ENCODE peak calls at places on chromosome 7, in eight cellular contexts. I is hepatocyte; D is AG04450; G is CD4-positive, alpha-beta T cell; Y is A549; B is keratinocyte; F is left ventricle myocardium inferior; S is adrenal gland. T is an unnamed sample. For H3K9me3, the result is how much of the 10 kb centered on the place peaks cover.

GRCh38 chr7:28008171-28008570 is 172.4 kb downstream of the JAZF1 start:
- DNase-seq in I (no peak), D (no peak), G (no peak), Y (no peak), B (no peak), F (no peak), S (no peak), T (no peak)

GRCh38 chr7:36370046-36370445 is 19.6 kb upstream of the ANLN start:
- DNase-seq in I (no peak), D (no peak), G (no peak), Y (no peak), B (no peak), F (no peak), S (no peak), T (no peak)

GRCh38 chr7:130298927-130299326 is 6.0 kb downstream of the CPA4 start:
- DNase-seq in I (no peak), D (no peak), G (no peak), Y (no peak), B (no peak), F (no peak), S (no peak), T (no peak)

GRCh38 chr7:156038345-156038744 is 226.1 kb upstream of the SHH start:
- DNase-seq in I (no peak), D (no peak), G (no peak), Y (no peak), B (no peak), F (no peak), S (no peak), T (no peak)

GRCh38 chr7:46871516-46871915 is 710.4 kb downstream of the TNS3 start:
- DNase-seq in I (no peak), D (no peak), G (no peak), Y (no peak), B (no peak), F (no peak), S (peak), T (no peak)

GRCh38 chr7:20647908-20648776 is 32.7 kb downstream of the ABCB5 start:
- DNase-seq in I (peak), D (no peak), G (no peak), Y (peak), B (no peak), F (no peak), S (no peak), T (no peak)

GRCh38 chr7:66333443-66333842 is 128.3 kb downstream of the TPST1 start:
- DNase-seq in I (no peak), D (no peak), G (no peak), Y (no peak), B (no peak), F (no peak), S (no peak), T (no peak)

GRCh38 chr7:102122026-102122425 is 164.6 kb upstream of the SH2B2 start:
- DNase-seq in I (peak), D (no peak), G (no peak), Y (peak), B (no peak), F (no peak), S (no peak), T (no peak)

GRCh38 chr7:138008588-138009349 is 6.9 kb upstream of the CREB3L2 start:
- DNase-seq in I (peak), D (no peak), G (peak), Y (peak), B (no peak), F (no peak), S (no peak), T (peak)

GRCh38 chr7:77439572-77439971 is 23.4 kb upstream of the GSAP start:
- DNase-seq in I (peak), D (no peak), G (no peak), Y (peak), B (no peak), F (peak), S (peak), T (no peak)

GRCh38 chr7:144001543-144001942 is 1.4 kb downstream of the OR6B1 start:
- DNase-seq in I (no peak), D (no peak), G (no peak), Y (no peak), B (no peak), F (no peak), S (no peak), T (no peak)

GRCh38 chr7:55260171-55260570 is 105.0 kb upstream of the LANCL2 start:
- DNase-seq in I (no peak), D (no peak), G (no peak), Y (no peak), B (no peak), F (no peak), S (no peak), T (no peak)

GRCh38 chr7:55592492-55592891 is 20.2 kb upstream of the VOPP1 start:
- DNase-seq in I (no peak), D (no peak), G (no peak), Y (no peak), B (no peak), F (no peak), S (no peak), T (no peak)

GRCh38 chr7:42262907-42263466 is 26.0 kb upstream of the GLI3 start:
- DNase-seq in I (peak), D (peak), G (no peak), Y (no peak), B (no peak), F (peak), S (no peak), T (no peak)

GRCh38 chr7:129783097-129783919 is 169.5 kb downstream of the UBE2H start:
- DNase-seq in I (no peak), D (no peak), G (no peak), Y (no peak), B (no peak), F (no peak), S (no peak), T (no peak)

GRCh38 chr7:26250239-26250638 is 41.4 kb upstream of the SNX10 start:
- DNase-seq in I (no peak), D (no peak), G (no peak), Y (no peak), B (no peak), F (no peak), S (no peak), T (no peak)

GRCh38 chr7:123748171-123748733 is 551 bp downstream of the WASL start:
- DNase-seq in I (peak), D (no peak), G (peak), Y (peak), B (no peak), F (peak), S (peak), T (peak)

GRCh38 chr7:38909870-38910269 is 879 bp upstream of the VPS41 start:
- DNase-seq in I (no peak), D (no peak), G (no peak), Y (no peak), B (no peak), F (no peak), S (no peak), T (no peak)
- TF ChIP-seq CTCF in I (no peak), D (no peak), G (no peak), Y (no peak), B (peak), F (no peak), S (no peak), T (no peak)

DNA sequence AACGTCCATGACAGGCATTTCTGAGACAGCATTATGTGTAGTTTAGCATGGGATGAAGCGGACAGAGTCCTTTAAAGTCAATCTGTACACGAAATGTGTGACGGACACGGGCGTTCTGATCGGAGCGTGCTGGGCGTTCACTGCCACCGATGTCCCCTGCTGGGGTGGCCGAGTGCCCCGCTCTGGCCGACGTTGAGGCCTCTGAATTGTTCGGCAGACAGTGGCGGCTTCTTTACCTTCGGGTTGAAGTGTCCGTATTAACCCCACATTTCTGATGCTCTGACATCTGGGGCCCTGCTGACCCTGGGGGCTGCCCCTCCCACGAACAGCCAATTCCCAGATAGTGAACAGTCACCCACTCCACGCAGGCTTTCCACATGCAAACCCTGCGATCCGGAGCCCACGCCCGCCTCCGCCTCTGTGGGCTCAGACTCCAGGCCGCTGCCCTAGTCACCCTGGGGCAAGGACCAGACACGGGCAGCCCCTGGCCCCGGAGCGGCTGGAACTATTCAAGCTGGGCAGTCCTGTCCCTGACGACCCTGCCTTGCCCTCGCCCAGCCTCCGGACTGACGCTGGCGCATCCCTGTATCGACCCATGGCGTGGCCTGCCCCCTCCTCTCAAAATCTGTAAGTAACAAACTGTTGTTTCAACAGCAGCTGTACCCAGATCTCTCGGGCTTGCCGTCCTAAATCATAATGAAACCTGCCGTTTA is 445.7 kb downstream of the PTPRN2 start:
- DNase-seq in I (no peak), D (no peak), G (no peak), Y (no peak), B (no peak), F (no peak), S (no peak), T (no peak)
- H3K9me3 ChIP-seq in I (under half), D (half or more), G (under half), Y (under half), B (under half), F (under half), S (under half), T (under half)

GRCh38 chr7:157439149-157439548 is 102.3 kb downstream of the DNAJB6 start:
- DNase-seq in I (no peak), D (no peak), G (no peak), Y (no peak), B (no peak), F (no peak), S (no peak), T (no peak)

GRCh38 chr7:157438121-157439025 is 101.6 kb downstream of the DNAJB6 start:
- DNase-seq in I (no peak), D (no peak), G (no peak), Y (no peak), B (no peak), F (no peak), S (no peak), T (no peak)

GRCh38 chr7:157436076-157436475 is 99.3 kb downstream of the DNAJB6 start:
- DNase-seq in I (no peak), D (no peak), G (no peak), Y (no peak), B (no peak), F (no peak), S (no peak), T (no peak)

GRCh38 chr7:157436763-157437480 is 100.1 kb downstream of the DNAJB6 start:
- DNase-seq in I (no peak), D (no peak), G (no peak), Y (no peak), B (no peak), F (no peak), S (no peak), T (no peak)

GRCh38 chr7:157437519-157438061 is 100.8 kb downstream of the DNAJB6 start:
- DNase-seq in I (no peak), D (no peak), G (no peak), Y (no peak), B (no peak), F (no peak), S (no peak), T (no peak)
- TF ChIP-seq CTCF in I (no peak), D (no peak), G (no peak), Y (no peak), B (no peak), F (no peak), S (no peak), T (no peak)

GRCh38 chr7:98651760-98652159 is 34.7 kb downstream of the NPTX2 start:
- DNase-seq in I (no peak), D (no peak), G (no peak), Y (no peak), B (no peak), F (no peak), S (peak), T (no peak)
- H3K9me3 ChIP-seq in I (under half), D (under half), G (under half), Y (under half), B (under half), F (under half), S (under half), T (under half)

DNA sequence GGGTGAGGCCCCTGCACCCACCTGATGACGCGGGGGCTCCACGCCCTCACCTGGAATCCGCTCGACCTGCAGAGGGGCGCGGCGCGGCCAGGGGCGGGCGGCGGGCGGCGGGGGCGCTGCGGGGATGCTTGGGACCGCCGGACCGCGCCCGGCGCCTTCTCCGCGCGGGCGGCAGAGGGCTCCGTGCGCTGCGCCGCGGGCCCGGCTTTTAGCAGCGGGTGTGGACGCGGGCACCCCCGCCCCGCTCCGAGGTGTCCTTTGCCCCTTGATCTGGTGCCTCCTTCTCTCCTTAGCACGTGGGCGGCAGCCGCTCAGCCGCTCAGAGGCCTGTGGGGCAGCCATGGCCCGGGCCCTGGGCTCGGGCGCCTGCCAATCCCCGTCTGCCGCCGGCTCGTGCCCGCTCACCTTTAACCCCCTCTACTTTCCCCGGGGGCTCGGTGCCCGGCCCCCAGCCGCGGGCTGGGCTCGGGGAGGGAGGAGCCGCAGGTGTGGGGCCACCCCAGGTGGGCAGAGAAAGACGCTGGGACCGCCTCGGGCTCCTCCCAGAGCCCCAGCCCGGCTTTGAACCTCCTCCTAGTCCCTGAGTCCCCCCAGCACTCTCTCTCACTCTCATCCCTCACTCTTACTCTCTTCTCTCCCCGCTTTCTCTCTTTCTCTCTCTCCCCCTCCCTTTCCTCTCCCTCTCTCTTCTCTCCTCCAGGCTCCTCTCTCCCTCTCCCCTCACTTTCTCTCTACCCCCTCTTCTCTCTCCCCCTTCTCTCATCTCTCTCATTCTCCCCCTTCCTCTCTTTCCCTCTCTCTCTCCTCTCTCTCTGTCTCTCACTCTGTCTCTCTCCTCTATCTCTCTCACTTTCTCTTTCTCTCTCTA is 19.7 kb upstream of the VPS37D start:
- DNase-seq in I (peak), D (no peak), G (peak), Y (peak), B (no peak), F (no peak), S (no peak), T (peak)
- TF ChIP-seq CTCF in I (peak), D (no peak), G (no peak), Y (peak), B (no peak), F (peak), S (peak), T (peak)

GRCh38 chr7:64606385-64606784 is 43.5 kb upstream of the ZNF680 start:
- DNase-seq in I (no peak), D (no peak), G (no peak), Y (no peak), B (no peak), F (no peak), S (no peak), T (no peak)
- H3K9me3 ChIP-seq in I (under half), D (under half), G (under half), Y (under half), B (under half), F (under half), S (under half), T (under half)